ENCODE peak calls at places on chromosome 17, in five cellular contexts. H is activated CD4-positive, alpha-beta memory T cell treated with anti-CD3 and anti-CD28 coated beads for 36 hours; B is GM03348; U is effector memory CD4-positive, alpha-beta T cell; F is NCI-H748 treated with DMSO at 0.1 percent for 48 hours. A is an unnamed sample.

GRCh38 chr17:1515640-1516402 is 591 bp downstream of the INPP5K start:
- DNase-seq in U (peak; percentile 33), H (peak; percentile 68), B (peak; percentile 82), F (peak; percentile 51), A (peak; percentile 55)

GRCh38 chr17:82765357-82765756 is 13.5 kb downstream of the TBCD start:
- DNase-seq in B (no peak), H (no peak), F (no peak), U (no peak), A (no peak)

GRCh38 chr17:68195667-68196393 is 52.0 kb upstream of the AMZ2 start:
- DNase-seq in H (no peak), F (peak; percentile 7), U (no peak), B (no peak), A (no peak)

GRCh38 chr17:16971458-16972338 is at the start of gene TNFRSF13B:
- DNase-seq in H (no peak), B (no peak), F (no peak), U (no peak), A (no peak)

GRCh38 chr17:8485491-8485890 is 49.8 kb downstream of the NDEL1 start:
- DNase-seq in H (no peak), F (no peak), U (no peak), B (no peak), A (no peak)

GRCh38 chr17:27491713-27492190 is 35.5 kb downstream of the KSR1 start:
- DNase-seq in B (no peak), F (no peak), H (no peak), U (no peak), A (no peak)

GRCh38 chr17:68377771-68378201 is 79.5 kb downstream of the WIPI1 start:
- DNase-seq in H (no peak), F (no peak), U (no peak), B (no peak), A (no peak)

GRCh38 chr17:45279898-45280297 is 18.0 kb upstream of the SPATA32 start:
- DNase-seq in B (no peak), H (no peak), F (no peak), U (no peak), A (no peak)

A was measured in effector memory CD8-positive, alpha-beta T cell.